ENCODE peak calls at places on chromosomes 12 and 14, in four cellular contexts. W is NCI-H2081 treated with DMSO at 0.1 percent for 48 hours, S is NCI-H69, Q is AG04450. L is an unnamed sample.

GRCh38 chr12:125650587-125650986 is 585.4 kb downstream of the AACS start:
- DNase-seq in W (no peak), S (no peak), Q (no peak), L (no peak)

GRCh38 chr14:61547186-61548121 is 147.9 kb upstream of the HIF1A start:
- DNase-seq in W (no peak), S (no peak), Q (no peak), L (no peak)

GRCh38 chr14:61925043-61925442 is 162.8 kb downstream of the SNAPC1 start:
- DNase-seq in W (no peak), S (peak; percentile 69), Q (no peak), L (peak; percentile 42)

GRCh38 chr12:26691234-26691970 is 141.6 kb downstream of the ITPR2 start:
- DNase-seq in W (peak; percentile 21), S (peak; percentile 87), Q (peak; percentile 92), L (peak; percentile 71)

GRCh38 chr12:87848248-87848868 is 180.8 kb downstream of the C12orf50 start:
- DNase-seq in W (peak; percentile 29), S (peak; percentile 69), Q (peak; percentile 58), L (peak; percentile 71)

GRCh38 chr12:67456281-67456918 is 187.2 kb downstream of the CAND1 start:
- DNase-seq in W (no peak), S (peak; percentile 94), Q (peak; percentile 80), L (peak; percentile 33)

GRCh38 chr14:56687123-56687522 is 107.5 kb downstream of the TMEM260 start:
- DNase-seq in W (no peak), S (peak; percentile 70), Q (no peak), L (peak; percentile 46)

GRCh38 chr12:51012570-51013236 is 13.5 kb downstream of the SLC11A2 start:
- DNase-seq in W (no peak), S (peak; percentile 41), Q (no peak), L (no peak)

GRCh38 chr14:64971890-64972785 is at the start of gene RAB15:
- DNase-seq in W (no peak), S (peak; percentile 80), Q (no peak), L (peak; percentile 81)

GRCh38 chr12:84361651-84362551 is 550.7 kb downstream of the SLC6A15 start:
- DNase-seq in W (no peak), S (no peak), Q (no peak), L (no peak)

GRCh38 chr12:64611430-64612286 is 1.4 kb downstream of the RASSF3 start:
- DNase-seq in W (no peak), S (peak; percentile 61), Q (no peak), L (peak; percentile 27)

L was measured in left kidney.